ENCODE peak calls at places on chromosomes 4 and X, in six cellular contexts. L is foreskin keratinocyte, P is non-pigmented ciliary epithelial cell, J is body of pancreas, T is tibial artery, F is osteocyte. V is an unnamed sample.

GRCh38 chrX:41868392-41868977 is 54.9 kb downstream of the CASK start:
- DNase-seq in P (no peak), T (no peak), F (no peak), L (no peak), J (no peak), V (no peak)

GRCh38 chr4:76993787-76994641 is 44.5 kb downstream of the SEPTIN11 start:
- DNase-seq in T (no peak), L (no peak), J (no peak), P (no peak), F (no peak), V (no peak)

GRCh38 chrX:120087289-120088017 is 10.0 kb upstream of the RHOXF2B start:
- DNase-seq in J (no peak), F (no peak), T (no peak), P (no peak), L (no peak), V (no peak)

GRCh38 chr4:134028411-134028810 is 173.2 kb downstream of the PABPC4L start:
- DNase-seq in J (no peak), L (peak; percentile 6), P (no peak), F (no peak), T (no peak), V (no peak)

GRCh38 chr4:7960017-7960789 is 20.5 kb upstream of the AFAP1 start:
- DNase-seq in J (no peak), L (no peak), F (no peak), T (no peak), P (no peak), V (peak; percentile 52)

GRCh38 chrX:84155938-84156337 is 32.1 kb downstream of the RPS6KA6 start:
- DNase-seq in F (no peak), L (no peak), T (no peak), J (no peak), P (no peak), V (no peak)

GRCh38 chr4:139876328-139876941 is 210.8 kb downstream of the MGST2 start:
- DNase-seq in T (no peak), J (no peak), L (peak; percentile 26), P (no peak), F (no peak), V (no peak)

GRCh38 chrX:111410451-111410850 is 1.5 kb downstream of the DCX start:
- DNase-seq in J (no peak), F (no peak), P (no peak), T (no peak), L (no peak), V (no peak)

GRCh38 chr4:7068279-7068842 is 497 bp upstream of the GRPEL1 start:
- DNase-seq in F (no peak), L (no peak), P (no peak), J (no peak), T (no peak), V (no peak)

GRCh38 chrX:22800806-22801205 is 199.0 kb upstream of the DDX53 start:
- DNase-seq in P (no peak), J (no peak), F (no peak), T (no peak), L (no peak), V (no peak)

GRCh38 chr4:6909113-6909969 is at the start of gene TBC1D14:
- DNase-seq in P (no peak), F (peak; percentile 95), J (peak; percentile 88), T (peak; percentile 94), L (peak; percentile 82), V (peak; percentile 85)

GRCh38 chr4:119238068-119238722 is 25.7 kb downstream of the USP53 start:
- DNase-seq in P (no peak), L (peak; percentile 36), F (no peak), J (no peak), T (no peak), V (no peak)

GRCh38 chr4:105061136-105061696 is 85.5 kb upstream of the TET2 start:
- DNase-seq in P (peak; percentile 13), F (no peak), L (peak; percentile 78), J (no peak), T (no peak), V (peak; percentile 46)

GRCh38 chrX:115894087-115894486 is 276.5 kb upstream of the AGTR2 start:
- DNase-seq in L (no peak), T (no peak), J (no peak), P (no peak), F (peak; percentile 66), V (no peak)

GRCh38 chr4:79598801-79599200 is 190.8 kb upstream of the GK2 start:
- DNase-seq in F (no peak), T (peak; percentile 84), J (no peak), P (no peak), L (no peak), V (no peak)

GRCh38 chrX:155874571-155875244 is 6.4 kb upstream of the VAMP7 start:
- DNase-seq in P (no peak), T (no peak), L (no peak), J (no peak), F (no peak), V (no peak)

GRCh38 chrX:130097507-130098201 is 12.6 kb downstream of the ELF4 start:
- DNase-seq in T (no peak), L (no peak), F (no peak), P (no peak), J (no peak), V (no peak)

GRCh38 chr4:88009871-88010270 is 2.4 kb downstream of the PKD2 start:
- DNase-seq in L (no peak), P (no peak), J (no peak), F (no peak), T (no peak), V (no peak)

GRCh38 chr4:113899260-113900177 is 79.9 kb downstream of the ARSJ start:
- DNase-seq in T (no peak), L (no peak), J (no peak), F (no peak), P (no peak), V (no peak)

GRCh38 chrX:9917861-9918260 is 49.3 kb upstream of the CLDN34 start:
- DNase-seq in L (no peak), J (no peak), F (no peak), P (no peak), T (no peak), V (no peak)